ENCODE peak calls at places on chromosome 18, in eight cellular contexts. G, E, H, B, F, O, V and P are unnamed samples.

GRCh38 chr18:24060644-24061043 is 46.1 kb downstream of the TTC39C start:
- DNase-seq in G (no peak), F (no peak), O (no peak), V (no peak), B (no peak), E (no peak), H (no peak), P (no peak)

GRCh38 chr18:12886498-12887126 is 2.6 kb upstream of the PTPN2 start:
- DNase-seq in G (no peak), H (no peak), B (peak), V (no peak), F (no peak), E (no peak), O (no peak), P (no peak)

GRCh38 chr18:3332376-3332775 is 70.4 kb downstream of the MYL12B start:
- DNase-seq in F (no peak), V (no peak), G (no peak), B (no peak), O (no peak), E (no peak), H (no peak), P (no peak)

GRCh38 chr18:76686737-76687231 is 135.6 kb upstream of the ZNF236 start:
- DNase-seq in O (peak), G (no peak), E (peak), H (no peak), F (no peak), V (peak), B (peak), P (no peak)

GRCh38 chr18:5424903-5425302 is 118.9 kb downstream of the EPB41L3 start:
- DNase-seq in E (peak), F (no peak), B (peak), H (no peak), V (no peak), O (no peak), G (no peak), P (no peak)

GRCh38 chr18:73933666-73934065 is 214.0 kb downstream of the FBXO15 start:
- DNase-seq in O (no peak), B (no peak), G (no peak), H (no peak), V (no peak), E (no peak), F (peak), P (no peak)

GRCh38 chr18:59127047-59127446 is 12.6 kb upstream of the SEC11C start:
- DNase-seq in H (no peak), G (no peak), V (no peak), B (no peak), F (no peak), O (no peak), E (no peak), P (no peak)

GRCh38 chr18:49591271-49591670 is 29.4 kb downstream of the LIPG start:
- DNase-seq in F (no peak), O (no peak), H (no peak), E (no peak), V (no peak), B (no peak), G (no peak), P (no peak)

GRCh38 chr18:32730620-32731021 is 42.2 kb downstream of the KLHL14 start:
- DNase-seq in V (no peak), O (no peak), B (peak), E (no peak), H (no peak), F (no peak), G (no peak), P (peak)

GRCh38 chr18:3217930-3218647 is 1.7 kb downstream of the MYOM1 start:
- DNase-seq in B (no peak), E (peak), F (no peak), G (no peak), H (no peak), V (no peak), O (no peak), P (no peak)

GRCh38 chr18:57275111-57275510 is 77.2 kb upstream of the ST8SIA3 start:
- DNase-seq in B (no peak), H (no peak), V (no peak), F (no peak), E (no peak), G (no peak), O (no peak), P (no peak)

GRCh38 chr18:54149078-54149697 is 75.3 kb downstream of the MBD2 start:
- DNase-seq in G (no peak), B (no peak), H (no peak), V (no peak), E (peak), O (no peak), F (peak), P (no peak)

GRCh38 chr18:76364282-76365259 is 130.5 kb downstream of the ZNF516 start:
- DNase-seq in G (no peak), V (no peak), E (no peak), B (no peak), F (no peak), O (no peak), H (no peak), P (peak)

GRCh38 chr18:44637210-44638051 is 43.3 kb upstream of the SETBP1 start:
- DNase-seq in H (no peak), G (no peak), F (no peak), O (no peak), V (no peak), B (no peak), E (peak), P (no peak)

GRCh38 chr18:74564012-74564411 is 29.7 kb downstream of the CNDP1 start:
- DNase-seq in F (no peak), G (no peak), O (no peak), B (no peak), V (no peak), H (no peak), E (no peak), P (no peak)

GRCh38 chr18:74499633-74500032 is 3.5 kb downstream of the CNDP2 start:
- DNase-seq in O (peak), B (peak), G (peak), F (no peak), V (no peak), E (peak), H (peak), P (peak)

GRCh38 chr18:56639094-56639361 is 636 bp upstream of the TXNL1 start:
- DNase-seq in V (no peak), B (peak), O (no peak), F (no peak), G (no peak), E (no peak), H (no peak), P (no peak)

GRCh38 chr18:77133051-77133919 is 702 bp upstream of the MBP start:
- DNase-seq in V (no peak), B (no peak), F (no peak), H (no peak), O (peak), E (no peak), G (peak), P (no peak)

GRCh38 chr18:6482198-6482977 is 67.7 kb upstream of the L3MBTL4 start:
- DNase-seq in H (no peak), B (no peak), F (peak), V (peak), G (peak), E (peak), O (peak), P (peak)

GRCh38 chr18:35029103-35029502 is 12.1 kb upstream of the MAPRE2 start:
- DNase-seq in G (no peak), V (no peak), H (no peak), F (no peak), E (no peak), B (no peak), O (peak), P (no peak)

GRCh38 chr18:905307-905947 is 756 bp downstream of the ADCYAP1 start:
- DNase-seq in V (no peak), O (no peak), B (no peak), E (no peak), H (no peak), G (peak), F (no peak), P (peak)

GRCh38 chr18:4004176-4004829 is 450.8 kb downstream of the DLGAP1 start:
- DNase-seq in B (no peak), V (no peak), E (no peak), O (no peak), G (no peak), F (no peak), H (no peak), P (no peak)

GRCh38 chr18:69484699-69485396 is 84.2 kb downstream of the DOK6 start:
- DNase-seq in G (no peak), O (no peak), B (no peak), F (peak), E (no peak), V (no peak), H (no peak), P (no peak)

GRCh38 chr18:51107082-51107481 is 77.1 kb downstream of the SMAD4 start:
- DNase-seq in F (no peak), G (no peak), B (peak), H (no peak), O (no peak), E (no peak), V (no peak), P (no peak)

GRCh38 chr18:3008546-3008945 is 4.4 kb downstream of the LPIN2 start:
- DNase-seq in O (no peak), E (peak), H (no peak), B (no peak), F (peak), G (no peak), V (no peak), P (no peak)

GRCh38 chr18:75837316-75837715 is 409.8 kb upstream of the SMIM21 start:
- DNase-seq in G (no peak), O (no peak), F (no peak), H (no peak), B (no peak), V (no peak), E (no peak), P (no peak)